ENCODE peak calls at places on chromosomes 11 and 22, in six cellular contexts. One of them, this sample, is unnamed.
A peak's percentile ranks its signal among the peaks of the same experiment; 100 is the strongest.

GRCh38 chr11:73467505-73467904 is 91.3 kb downstream of the RELT start:
- DNase-seq in upper lobe of right lung: no peak
- DNase-seq in effector CD4-positive, alpha-beta T cell: no peak
- DNase-seq in sigmoid colon: no peak
- DNase-seq in SJSA1: no peak
- DNase-seq in HT-29: no peak
- DNase-seq in this sample: no peak

GRCh38 chr22:20431520-20432237 is 5.9 kb downstream of the SCARF2 start:
- DNase-seq in SJSA1: no peak
- DNase-seq in upper lobe of right lung: peak; percentile 65
- DNase-seq in effector CD4-positive, alpha-beta T cell: no peak
- DNase-seq in HT-29: no peak
- DNase-seq in sigmoid colon: peak; percentile 66
- DNase-seq in this sample: peak; percentile 63

GRCh38 chr11:134332189-134332631 is 422 bp downstream of the GLB1L2 start:
- DNase-seq in sigmoid colon: peak; percentile 74
- DNase-seq in HT-29: peak; percentile 57
- DNase-seq in SJSA1: no peak
- DNase-seq in upper lobe of right lung: no peak
- DNase-seq in effector CD4-positive, alpha-beta T cell: peak; percentile 17
- DNase-seq in this sample: no peak

GRCh38 chr11:132941024-132941646 is 591.2 kb downstream of the OPCML start:
- DNase-seq in HT-29: peak; percentile 70
- DNase-seq in SJSA1: peak; percentile 18
- DNase-seq in effector CD4-positive, alpha-beta T cell: no peak
- DNase-seq in sigmoid colon: no peak
- DNase-seq in upper lobe of right lung: no peak
- DNase-seq in this sample: no peak

GRCh38 chr11:71420455-71421241 is 27.5 kb downstream of the DHCR7 start:
- DNase-seq in effector CD4-positive, alpha-beta T cell: no peak
- DNase-seq in SJSA1: peak; percentile 20
- DNase-seq in sigmoid colon: no peak
- DNase-seq in HT-29: peak; percentile 78
- DNase-seq in upper lobe of right lung: no peak
- DNase-seq in this sample: no peak

GRCh38 chr11:70142171-70142875 is 60.8 kb upstream of the FADD start:
- DNase-seq in SJSA1: no peak
- DNase-seq in upper lobe of right lung: no peak
- DNase-seq in sigmoid colon: no peak
- DNase-seq in HT-29: peak; percentile 41
- DNase-seq in effector CD4-positive, alpha-beta T cell: no peak
- DNase-seq in this sample: no peak

GRCh38 chr11:34240150-34240494 is 117.7 kb downstream of the ABTB2 start:
- DNase-seq in effector CD4-positive, alpha-beta T cell: no peak
- DNase-seq in upper lobe of right lung: no peak
- DNase-seq in HT-29: no peak
- DNase-seq in sigmoid colon: no peak
- DNase-seq in SJSA1: no peak
- DNase-seq in this sample: no peak

GRCh38 chr11:130623909-130624668 is 175.6 kb downstream of the ADAMTS15 start:
- DNase-seq in sigmoid colon: no peak
- DNase-seq in HT-29: no peak
- DNase-seq in effector CD4-positive, alpha-beta T cell: no peak
- DNase-seq in upper lobe of right lung: no peak
- DNase-seq in SJSA1: peak; percentile 67
- DNase-seq in this sample: no peak

GRCh38 chr11:1092919-1093318 is 18.2 kb downstream of the MUC2 start:
- DNase-seq in upper lobe of right lung: no peak
- DNase-seq in SJSA1: no peak
- DNase-seq in effector CD4-positive, alpha-beta T cell: no peak
- DNase-seq in HT-29: no peak
- DNase-seq in sigmoid colon: no peak
- DNase-seq in this sample: no peak

GRCh38 chr11:32821917-32822560 is 7.7 kb upstream of the PRRG4 start:
- DNase-seq in effector CD4-positive, alpha-beta T cell: no peak
- DNase-seq in upper lobe of right lung: no peak
- DNase-seq in sigmoid colon: no peak
- DNase-seq in SJSA1: no peak
- DNase-seq in HT-29: no peak
- DNase-seq in this sample: no peak

GRCh38 chr11:21894492-21894891 is 298.4 kb upstream of the ANO5 start:
- DNase-seq in effector CD4-positive, alpha-beta T cell: no peak
- DNase-seq in SJSA1: no peak
- DNase-seq in HT-29: no peak
- DNase-seq in sigmoid colon: no peak
- DNase-seq in upper lobe of right lung: no peak
- DNase-seq in this sample: no peak

GRCh38 chr11:41446566-41446965 is 12.9 kb downstream of the LRRC4C start:
- DNase-seq in SJSA1: no peak
- DNase-seq in effector CD4-positive, alpha-beta T cell: no peak
- DNase-seq in sigmoid colon: no peak
- DNase-seq in HT-29: no peak
- DNase-seq in upper lobe of right lung: no peak
- DNase-seq in this sample: no peak

GRCh38 chr11:99176430-99176829 is 155.7 kb downstream of the CNTN5 start:
- DNase-seq in upper lobe of right lung: no peak
- DNase-seq in HT-29: no peak
- DNase-seq in SJSA1: no peak
- DNase-seq in effector CD4-positive, alpha-beta T cell: no peak
- DNase-seq in sigmoid colon: no peak
- DNase-seq in this sample: no peak

GRCh38 chr11:77071671-77072605 is 5.2 kb downstream of the CAPN5 start:
- DNase-seq in SJSA1: peak; percentile 1
- DNase-seq in upper lobe of right lung: peak; percentile 53
- DNase-seq in HT-29: no peak
- DNase-seq in sigmoid colon: peak; percentile 62
- DNase-seq in effector CD4-positive, alpha-beta T cell: no peak
- DNase-seq in this sample: peak; percentile 55

GRCh38 chr11:96188625-96189006 is 154.4 kb downstream of the MAML2 start:
- DNase-seq in sigmoid colon: no peak
- DNase-seq in upper lobe of right lung: no peak
- DNase-seq in effector CD4-positive, alpha-beta T cell: no peak
- DNase-seq in HT-29: no peak
- DNase-seq in SJSA1: peak; percentile 67
- DNase-seq in this sample: no peak

GRCh38 chr11:3052109-3052479 is 5.1 kb downstream of the CARS1 start:
- DNase-seq in SJSA1: no peak
- DNase-seq in sigmoid colon: no peak
- DNase-seq in upper lobe of right lung: no peak
- DNase-seq in effector CD4-positive, alpha-beta T cell: no peak
- DNase-seq in HT-29: no peak
- DNase-seq in this sample: no peak

GRCh38 chr11:12901272-12901671 is 107.8 kb upstream of the RASSF10 start:
- DNase-seq in upper lobe of right lung: no peak
- DNase-seq in sigmoid colon: no peak
- DNase-seq in HT-29: no peak
- DNase-seq in effector CD4-positive, alpha-beta T cell: no peak
- DNase-seq in SJSA1: no peak
- DNase-seq in this sample: no peak

GRCh38 chr22:17213976-17214375 is 5.3 kb downstream of the ADA2 start:
- DNase-seq in SJSA1: no peak
- DNase-seq in upper lobe of right lung: peak; percentile 75
- DNase-seq in HT-29: peak; percentile 36
- DNase-seq in sigmoid colon: peak; percentile 70
- DNase-seq in effector CD4-positive, alpha-beta T cell: peak; percentile 26
- DNase-seq in this sample: no peak

GRCh38 chr22:20465759-20466077 is 28.1 kb upstream of the SCARF2 start:
- DNase-seq in HT-29: no peak
- DNase-seq in upper lobe of right lung: no peak
- DNase-seq in effector CD4-positive, alpha-beta T cell: no peak
- DNase-seq in sigmoid colon: no peak
- DNase-seq in SJSA1: no peak
- DNase-seq in this sample: no peak

GRCh38 chr11:104870910-104871309 is 27.4 kb downstream of the CASP12 start:
- DNase-seq in effector CD4-positive, alpha-beta T cell: no peak
- DNase-seq in SJSA1: no peak
- DNase-seq in HT-29: no peak
- DNase-seq in upper lobe of right lung: no peak
- DNase-seq in sigmoid colon: no peak
- DNase-seq in this sample: no peak

GRCh38 chr11:36088234-36088975 is 144.5 kb downstream of the LDLRAD3 start:
- DNase-seq in sigmoid colon: no peak
- DNase-seq in SJSA1: no peak
- DNase-seq in HT-29: no peak
- DNase-seq in effector CD4-positive, alpha-beta T cell: no peak
- DNase-seq in upper lobe of right lung: no peak
- DNase-seq in this sample: no peak

GRCh38 chr11:33017478-33017877 is 1.8 kb downstream of the DEPDC7 start:
- DNase-seq in HT-29: no peak
- DNase-seq in upper lobe of right lung: no peak
- DNase-seq in effector CD4-positive, alpha-beta T cell: no peak
- DNase-seq in SJSA1: no peak
- DNase-seq in sigmoid colon: no peak
- DNase-seq in this sample: no peak

GRCh38 chr11:88692306-88692705 is 354.8 kb upstream of the CTSC start:
- DNase-seq in upper lobe of right lung: no peak
- DNase-seq in SJSA1: no peak
- DNase-seq in effector CD4-positive, alpha-beta T cell: no peak
- DNase-seq in sigmoid colon: no peak
- DNase-seq in HT-29: no peak
- DNase-seq in this sample: no peak

GRCh38 chr22:30206964-30207363 is 39.6 kb downstream of the LIF start:
- DNase-seq in sigmoid colon: peak; percentile 82
- DNase-seq in SJSA1: peak; percentile 92
- DNase-seq in upper lobe of right lung: no peak
- DNase-seq in HT-29: peak; percentile 76
- DNase-seq in effector CD4-positive, alpha-beta T cell: no peak
- DNase-seq in this sample: peak; percentile 94

GRCh38 chr11:59562292-59562691 is 51.0 kb downstream of the OR4D9 start:
- DNase-seq in SJSA1: no peak
- DNase-seq in HT-29: no peak
- DNase-seq in effector CD4-positive, alpha-beta T cell: no peak
- DNase-seq in sigmoid colon: no peak
- DNase-seq in upper lobe of right lung: no peak
- DNase-seq in this sample: no peak

GRCh38 chr11:2375341-2375853 is 1.7 kb upstream of the CD81 start:
- DNase-seq in SJSA1: no peak
- DNase-seq in sigmoid colon: peak; percentile 64
- DNase-seq in upper lobe of right lung: peak; percentile 68
- DNase-seq in HT-29: no peak
- DNase-seq in effector CD4-positive, alpha-beta T cell: no peak
- DNase-seq in this sample: no peak

GRCh38 chr11:70376621-70377020 is 21.7 kb upstream of the CTTN start:
- DNase-seq in effector CD4-positive, alpha-beta T cell: no peak
- DNase-seq in upper lobe of right lung: no peak
- DNase-seq in sigmoid colon: peak; percentile 11
- DNase-seq in SJSA1: no peak
- DNase-seq in HT-29: no peak
- DNase-seq in this sample: no peak

GRCh38 chr22:43789452-43789851 is 22.7 kb downstream of the EFCAB6 start:
- DNase-seq in HT-29: no peak
- DNase-seq in sigmoid colon: peak; percentile 89
- DNase-seq in upper lobe of right lung: no peak
- DNase-seq in SJSA1: peak; percentile 35
- DNase-seq in effector CD4-positive, alpha-beta T cell: no peak
- DNase-seq in this sample: no peak

GRCh38 chr11:795638-796564 is 2.2 kb downstream of the SLC25A22 start:
- DNase-seq in effector CD4-positive, alpha-beta T cell: peak; percentile 71
- DNase-seq in SJSA1: peak; percentile 69
- DNase-seq in upper lobe of right lung: peak; percentile 92
- DNase-seq in sigmoid colon: peak; percentile 91
- DNase-seq in HT-29: peak; percentile 61
- DNase-seq in this sample: no peak

This sample was measured in RWPE2.